ENCODE peak calls at places on chromosome 11, in ten cellular contexts. One of them, this sample, is unnamed.

GRCh38 chr11:79449040-79449439 is 8.2 kb upstream of the TENM4 start:
- DNase-seq in hypothalamus: no peak
- DNase-seq in stimulated activated CD4-positive, alpha-beta T cell treated with anti-CD3 and anti-CD28 coated beads, Interleukin-4, amount 100 ng/mL, for 48 hours: no peak
- DNase-seq in A549: no peak
- DNase-seq in activated naive CD4-positive, alpha-beta T cell: no peak
- DNase-seq in Daoy: no peak
- DNase-seq in fibroblast of mammary gland: no peak
- DNase-seq in COR-L47: no peak
- DNase-seq in activated T-cell treated with anti-CD3 and anti-CD28 coated beads, Interleukin-2, amount 50 U/mL, for 48 hours: no peak
- DNase-seq in AG08396: no peak
- DNase-seq in this sample: no peak

GRCh38 chr11:26188559-26188958 is 143.4 kb upstream of the ANO3 start:
- DNase-seq in hypothalamus: no peak
- DNase-seq in stimulated activated CD4-positive, alpha-beta T cell treated with anti-CD3 and anti-CD28 coated beads, Interleukin-4, amount 100 ng/mL, for 48 hours: no peak
- DNase-seq in A549: no peak
- DNase-seq in activated naive CD4-positive, alpha-beta T cell: no peak
- DNase-seq in Daoy: no peak
- DNase-seq in fibroblast of mammary gland: peak
- DNase-seq in COR-L47: no peak
- DNase-seq in activated T-cell treated with anti-CD3 and anti-CD28 coated beads, Interleukin-2, amount 50 U/mL, for 48 hours: no peak
- DNase-seq in AG08396: peak
- DNase-seq in this sample: no peak

GRCh38 chr11:69050592-69051380 is 2.1 kb downstream of the TPCN2 start:
- DNase-seq in hypothalamus: peak
- DNase-seq in stimulated activated CD4-positive, alpha-beta T cell treated with anti-CD3 and anti-CD28 coated beads, Interleukin-4, amount 100 ng/mL, for 48 hours: no peak
- DNase-seq in A549: no peak
- DNase-seq in activated naive CD4-positive, alpha-beta T cell: no peak
- DNase-seq in Daoy: no peak
- DNase-seq in fibroblast of mammary gland: no peak
- DNase-seq in COR-L47: no peak
- DNase-seq in activated T-cell treated with anti-CD3 and anti-CD28 coated beads, Interleukin-2, amount 50 U/mL, for 48 hours: no peak
- DNase-seq in AG08396: no peak
- DNase-seq in this sample: no peak

GRCh38 chr11:3090096-3090901 is 33.1 kb upstream of the CARS1 start:
- DNase-seq in hypothalamus: no peak
- DNase-seq in stimulated activated CD4-positive, alpha-beta T cell treated with anti-CD3 and anti-CD28 coated beads, Interleukin-4, amount 100 ng/mL, for 48 hours: no peak
- DNase-seq in A549: no peak
- DNase-seq in activated naive CD4-positive, alpha-beta T cell: no peak
- DNase-seq in Daoy: no peak
- DNase-seq in fibroblast of mammary gland: no peak
- DNase-seq in COR-L47: no peak
- DNase-seq in activated T-cell treated with anti-CD3 and anti-CD28 coated beads, Interleukin-2, amount 50 U/mL, for 48 hours: no peak
- DNase-seq in AG08396: peak
- DNase-seq in this sample: no peak

GRCh38 chr11:270451-271208 is 7.6 kb upstream of the NLRP6 start:
- DNase-seq in hypothalamus: no peak
- DNase-seq in stimulated activated CD4-positive, alpha-beta T cell treated with anti-CD3 and anti-CD28 coated beads, Interleukin-4, amount 100 ng/mL, for 48 hours: no peak
- DNase-seq in A549: no peak
- DNase-seq in activated naive CD4-positive, alpha-beta T cell: no peak
- DNase-seq in Daoy: no peak
- DNase-seq in fibroblast of mammary gland: no peak
- DNase-seq in COR-L47: no peak
- DNase-seq in activated T-cell treated with anti-CD3 and anti-CD28 coated beads, Interleukin-2, amount 50 U/mL, for 48 hours: no peak
- DNase-seq in AG08396: no peak
- DNase-seq in this sample: no peak

GRCh38 chr11:9717719-9718118 is 53.8 kb downstream of the SWAP70 start:
- DNase-seq in hypothalamus: no peak
- DNase-seq in stimulated activated CD4-positive, alpha-beta T cell treated with anti-CD3 and anti-CD28 coated beads, Interleukin-4, amount 100 ng/mL, for 48 hours: no peak
- DNase-seq in A549: no peak
- DNase-seq in activated naive CD4-positive, alpha-beta T cell: no peak
- DNase-seq in Daoy: no peak
- DNase-seq in fibroblast of mammary gland: no peak
- DNase-seq in COR-L47: no peak
- DNase-seq in activated T-cell treated with anti-CD3 and anti-CD28 coated beads, Interleukin-2, amount 50 U/mL, for 48 hours: no peak
- DNase-seq in AG08396: no peak
- DNase-seq in this sample: no peak

GRCh38 chr11:125494987-125495725 is 909 bp downstream of the FEZ1 start:
- DNase-seq in hypothalamus: peak
- DNase-seq in stimulated activated CD4-positive, alpha-beta T cell treated with anti-CD3 and anti-CD28 coated beads, Interleukin-4, amount 100 ng/mL, for 48 hours: peak
- DNase-seq in A549: no peak
- DNase-seq in activated naive CD4-positive, alpha-beta T cell: no peak
- DNase-seq in Daoy: peak
- DNase-seq in fibroblast of mammary gland: peak
- DNase-seq in COR-L47: no peak
- DNase-seq in activated T-cell treated with anti-CD3 and anti-CD28 coated beads, Interleukin-2, amount 50 U/mL, for 48 hours: peak
- DNase-seq in AG08396: peak
- DNase-seq in this sample: peak

GRCh38 chr11:114362958-114363357 is 37.4 kb downstream of the C11orf71 start:
- DNase-seq in hypothalamus: no peak
- DNase-seq in stimulated activated CD4-positive, alpha-beta T cell treated with anti-CD3 and anti-CD28 coated beads, Interleukin-4, amount 100 ng/mL, for 48 hours: no peak
- DNase-seq in A549: no peak
- DNase-seq in activated naive CD4-positive, alpha-beta T cell: no peak
- DNase-seq in Daoy: no peak
- DNase-seq in fibroblast of mammary gland: no peak
- DNase-seq in COR-L47: no peak
- DNase-seq in activated T-cell treated with anti-CD3 and anti-CD28 coated beads, Interleukin-2, amount 50 U/mL, for 48 hours: no peak
- DNase-seq in AG08396: no peak
- DNase-seq in this sample: no peak

GRCh38 chr11:87437844-87438223 is 400.1 kb downstream of the TMEM135 start:
- DNase-seq in hypothalamus: no peak
- DNase-seq in stimulated activated CD4-positive, alpha-beta T cell treated with anti-CD3 and anti-CD28 coated beads, Interleukin-4, amount 100 ng/mL, for 48 hours: no peak
- DNase-seq in A549: no peak
- DNase-seq in activated naive CD4-positive, alpha-beta T cell: no peak
- DNase-seq in Daoy: peak
- DNase-seq in fibroblast of mammary gland: peak
- DNase-seq in COR-L47: no peak
- DNase-seq in activated T-cell treated with anti-CD3 and anti-CD28 coated beads, Interleukin-2, amount 50 U/mL, for 48 hours: no peak
- DNase-seq in AG08396: peak
- DNase-seq in this sample: no peak

GRCh38 chr11:28100665-28101064 is 7.3 kb downstream of the KIF18A start:
- DNase-seq in hypothalamus: no peak
- DNase-seq in stimulated activated CD4-positive, alpha-beta T cell treated with anti-CD3 and anti-CD28 coated beads, Interleukin-4, amount 100 ng/mL, for 48 hours: no peak
- DNase-seq in A549: no peak
- DNase-seq in activated naive CD4-positive, alpha-beta T cell: no peak
- DNase-seq in Daoy: no peak
- DNase-seq in fibroblast of mammary gland: no peak
- DNase-seq in COR-L47: no peak
- DNase-seq in activated T-cell treated with anti-CD3 and anti-CD28 coated beads, Interleukin-2, amount 50 U/mL, for 48 hours: no peak
- DNase-seq in AG08396: no peak
- DNase-seq in this sample: no peak

GRCh38 chr11:121661796-121662508 is 209.2 kb upstream of the SORL1-AS1 start:
- DNase-seq in hypothalamus: no peak
- DNase-seq in stimulated activated CD4-positive, alpha-beta T cell treated with anti-CD3 and anti-CD28 coated beads, Interleukin-4, amount 100 ng/mL, for 48 hours: no peak
- DNase-seq in A549: no peak
- DNase-seq in activated naive CD4-positive, alpha-beta T cell: no peak
- DNase-seq in Daoy: no peak
- DNase-seq in fibroblast of mammary gland: peak
- DNase-seq in COR-L47: no peak
- DNase-seq in activated T-cell treated with anti-CD3 and anti-CD28 coated beads, Interleukin-2, amount 50 U/mL, for 48 hours: no peak
- DNase-seq in AG08396: peak
- DNase-seq in this sample: peak

GRCh38 chr11:4626207-4627105 is 10.8 kb upstream of the OR51D1 start:
- DNase-seq in hypothalamus: peak
- DNase-seq in stimulated activated CD4-positive, alpha-beta T cell treated with anti-CD3 and anti-CD28 coated beads, Interleukin-4, amount 100 ng/mL, for 48 hours: peak
- DNase-seq in A549: peak
- DNase-seq in activated naive CD4-positive, alpha-beta T cell: no peak
- DNase-seq in Daoy: peak
- DNase-seq in fibroblast of mammary gland: peak
- DNase-seq in COR-L47: peak
- DNase-seq in activated T-cell treated with anti-CD3 and anti-CD28 coated beads, Interleukin-2, amount 50 U/mL, for 48 hours: peak
- DNase-seq in AG08396: peak
- DNase-seq in this sample: peak

GRCh38 chr11:119671048-119671447 is 58.0 kb downstream of the NECTIN1 start:
- DNase-seq in hypothalamus: peak
- DNase-seq in stimulated activated CD4-positive, alpha-beta T cell treated with anti-CD3 and anti-CD28 coated beads, Interleukin-4, amount 100 ng/mL, for 48 hours: no peak
- DNase-seq in A549: no peak
- DNase-seq in activated naive CD4-positive, alpha-beta T cell: no peak
- DNase-seq in Daoy: peak
- DNase-seq in fibroblast of mammary gland: peak
- DNase-seq in COR-L47: peak
- DNase-seq in activated T-cell treated with anti-CD3 and anti-CD28 coated beads, Interleukin-2, amount 50 U/mL, for 48 hours: no peak
- DNase-seq in AG08396: peak
- DNase-seq in this sample: no peak

GRCh38 chr11:58061813-58062212 is 31.1 kb downstream of the OR6Q1 start:
- DNase-seq in hypothalamus: no peak
- DNase-seq in stimulated activated CD4-positive, alpha-beta T cell treated with anti-CD3 and anti-CD28 coated beads, Interleukin-4, amount 100 ng/mL, for 48 hours: no peak
- DNase-seq in A549: no peak
- DNase-seq in activated naive CD4-positive, alpha-beta T cell: no peak
- DNase-seq in Daoy: peak
- DNase-seq in fibroblast of mammary gland: peak
- DNase-seq in COR-L47: no peak
- DNase-seq in activated T-cell treated with anti-CD3 and anti-CD28 coated beads, Interleukin-2, amount 50 U/mL, for 48 hours: no peak
- DNase-seq in AG08396: peak
- DNase-seq in this sample: no peak

GRCh38 chr11:88523362-88524028 is 186.0 kb upstream of the CTSC start:
- DNase-seq in hypothalamus: no peak
- DNase-seq in stimulated activated CD4-positive, alpha-beta T cell treated with anti-CD3 and anti-CD28 coated beads, Interleukin-4, amount 100 ng/mL, for 48 hours: no peak
- DNase-seq in A549: no peak
- DNase-seq in activated naive CD4-positive, alpha-beta T cell: no peak
- DNase-seq in Daoy: no peak
- DNase-seq in fibroblast of mammary gland: peak
- DNase-seq in COR-L47: no peak
- DNase-seq in activated T-cell treated with anti-CD3 and anti-CD28 coated beads, Interleukin-2, amount 50 U/mL, for 48 hours: no peak
- DNase-seq in AG08396: no peak
- DNase-seq in this sample: no peak

GRCh38 chr11:107561688-107562087 is 3.8 kb downstream of the ALKBH8 start:
- DNase-seq in hypothalamus: no peak
- DNase-seq in stimulated activated CD4-positive, alpha-beta T cell treated with anti-CD3 and anti-CD28 coated beads, Interleukin-4, amount 100 ng/mL, for 48 hours: no peak
- DNase-seq in A549: peak
- DNase-seq in activated naive CD4-positive, alpha-beta T cell: no peak
- DNase-seq in Daoy: peak
- DNase-seq in fibroblast of mammary gland: peak
- DNase-seq in COR-L47: no peak
- DNase-seq in activated T-cell treated with anti-CD3 and anti-CD28 coated beads, Interleukin-2, amount 50 U/mL, for 48 hours: no peak
- DNase-seq in AG08396: no peak
- DNase-seq in this sample: no peak